ENCODE peak calls at places on chromosome 13, in nine cellular contexts. W is Jurkat, Clone E6-1; R is germinal center; F is T-helper 2 cell treated with Interferon-gamma antibody and Interleukin-4, amounts not matched to agents 5 μg/mL and 100 μg/mL, for 36 hours; N is K562; M is activated naive CD8-positive, alpha-beta T cell treated with anti-CD3 and anti-CD28 coated beads, Interleukin-2, amount 50 U/mL, for 24 hours; L is heart right ventricle; T is A172; H is small intestine. B is an unnamed sample.

GRCh38 chr13:48126944-48127814 is 32.3 kb upstream of the MED4 start:
- DNase-seq in W (peak; percentile 82), R (peak; percentile 57), F (peak; percentile 10), N (peak; percentile 50), M (no peak), L (peak; percentile 76), T (peak; percentile 67), H (peak; percentile 78), B (peak; percentile 3)

GRCh38 chr13:73708393-73708985 is 425.7 kb downstream of the KLF12 start:
- DNase-seq in W (peak; percentile 45), R (peak; percentile 31), F (no peak), N (peak; percentile 29), M (peak; percentile 29), L (no peak), T (peak; percentile 56), H (peak; percentile 87), B (peak; percentile 1)

GRCh38 chr13:96991072-96991471 is 3.2 kb downstream of the OXGR1 start:
- DNase-seq in W (no peak), R (no peak), F (no peak), N (no peak), M (no peak), L (no peak), T (no peak), H (no peak), B (no peak)

GRCh38 chr13:37914781-37915391 is 45.3 kb upstream of the TRPC4 start:
- DNase-seq in W (no peak), R (no peak), F (no peak), N (no peak), M (no peak), L (no peak), T (no peak), H (no peak), B (no peak)

GRCh38 chr13:23986619-23987018 is 89.3 kb upstream of the C1QTNF9B start:
- DNase-seq in W (no peak), R (no peak), F (no peak), N (no peak), M (no peak), L (no peak), T (no peak), H (no peak), B (no peak)

GRCh38 chr13:37001921-37002250 is 1.3 kb downstream of the EXOSC8 start:
- DNase-seq in W (no peak), R (no peak), F (no peak), N (no peak), M (no peak), L (no peak), T (no peak), H (no peak), B (no peak)

GRCh38 chr13:22111152-22111783 is 440.4 kb downstream of the FGF9 start:
- DNase-seq in W (no peak), R (no peak), F (no peak), N (no peak), M (no peak), L (no peak), T (no peak), H (no peak), B (no peak)

GRCh38 chr13:48318014-48318713 is 14.6 kb downstream of the RB1 start:
- DNase-seq in W (no peak), R (no peak), F (no peak), N (no peak), M (no peak), L (peak; percentile 23), T (no peak), H (no peak), B (no peak)

GRCh38 chr13:36163809-36164308 is 32.7 kb upstream of the DCLK1 start:
- DNase-seq in W (no peak), R (no peak), F (no peak), N (no peak), M (no peak), L (peak; percentile 53), T (peak; percentile 6), H (peak; percentile 1), B (no peak)

GRCh38 chr13:25137624-25137892 is 34.5 kb downstream of the AMER2 start:
- DNase-seq in W (no peak), R (no peak), F (no peak), N (no peak), M (no peak), L (no peak), T (no peak), H (no peak), B (no peak)

GRCh38 chr13:94546071-94546839 is 49.7 kb downstream of the TGDS start:
- DNase-seq in W (no peak), R (no peak), F (no peak), N (no peak), M (no peak), L (no peak), T (no peak), H (peak; percentile 18), B (no peak)

GRCh38 chr13:42602910-42603309 is 29.0 kb downstream of the TNFSF11 start:
- DNase-seq in W (no peak), R (peak; percentile 30), F (no peak), N (no peak), M (no peak), L (no peak), T (no peak), H (no peak), B (no peak)

GRCh38 chr13:79837741-79838450 is 356.9 kb downstream of the NDFIP2 start:
- DNase-seq in W (no peak), R (no peak), F (no peak), N (no peak), M (no peak), L (no peak), T (peak; percentile 85), H (no peak), B (no peak)

GRCh38 chr13:109547942-109548860 is 238.2 kb downstream of the IRS2 start:
- DNase-seq in W (peak; percentile 1), R (no peak), F (no peak), N (no peak), M (no peak), L (no peak), T (no peak), H (no peak), B (no peak)

GRCh38 chr13:98333481-98333880 is 156.4 kb upstream of the RNF113B start:
- DNase-seq in W (no peak), R (no peak), F (no peak), N (no peak), M (no peak), L (no peak), T (no peak), H (no peak), B (no peak)

GRCh38 chr13:52010890-52011689 is at the start of gene ATP7B:
- DNase-seq in W (no peak), R (peak; percentile 38), F (peak; percentile 12), N (peak; percentile 29), M (peak; percentile 24), L (peak; percentile 15), T (no peak), H (peak; percentile 59), B (no peak)

GRCh38 chr13:67438465-67438864 is 208.3 kb upstream of the PCDH9 start:
- DNase-seq in W (no peak), R (no peak), F (no peak), N (no peak), M (no peak), L (no peak), T (peak; percentile 0), H (no peak), B (no peak)

GRCh38 chr13:106471957-106472543 is 63.4 kb downstream of the EFNB2 start:
- DNase-seq in W (no peak), R (peak; percentile 35), F (no peak), N (no peak), M (no peak), L (no peak), T (peak; percentile 98), H (peak; percentile 94), B (peak; percentile 7)

GRCh38 chr13:29884671-29885424 is 34.4 kb upstream of the UBL3 start:
- DNase-seq in W (peak; percentile 27), R (no peak), F (no peak), N (no peak), M (no peak), L (no peak), T (peak; percentile 40), H (no peak), B (peak; percentile 16)

GRCh38 chr13:29496241-29496712 is 99.2 kb downstream of the SLC7A1 start:
- DNase-seq in W (no peak), R (peak; percentile 74), F (no peak), N (no peak), M (no peak), L (peak; percentile 59), T (no peak), H (no peak), B (no peak)

GRCh38 chr13:99050983-99051488 is 73.2 kb upstream of the DOCK9 start:
- DNase-seq in W (peak; percentile 66), R (no peak), F (no peak), N (no peak), M (no peak), L (no peak), T (no peak), H (no peak), B (no peak)

B was measured in caudate nucleus.